ENCODE peak calls at places on chromosome 18, in five cellular contexts. O, Y, N, W and I are unnamed samples.

GRCh38 chr18:58186258-58186948 is 142.4 kb downstream of the NEDD4L start:
- DNase-seq in O (no peak), Y (no peak), N (peak; percentile 62), W (no peak), I (peak; percentile 80)

GRCh38 chr18:2111456-2111855 is 459.8 kb downstream of the METTL4 start:
- DNase-seq in O (no peak), Y (no peak), N (no peak), W (no peak), I (no peak)

GRCh38 chr18:63850010-63850409 is 37.5 kb upstream of the SERPINB2 start:
- DNase-seq in O (no peak), Y (no peak), N (peak; percentile 62), W (no peak), I (no peak)

GRCh38 chr18:38301621-38302020 is 736.0 kb upstream of the CELF4 start:
- DNase-seq in O (no peak), Y (no peak), N (no peak), W (no peak), I (no peak)

GRCh38 chr18:73144030-73144429 is 276.2 kb upstream of the NETO1 start:
- DNase-seq in O (no peak), Y (no peak), N (no peak), W (no peak), I (no peak)

GRCh38 chr18:79881695-79882094 is 69.8 kb downstream of the SLC66A2 start:
- DNase-seq in O (no peak), Y (no peak), N (no peak), W (peak; percentile 26), I (no peak)

GRCh38 chr18:1357724-1358123 is 453.1 kb downstream of the ADCYAP1 start:
- DNase-seq in O (no peak), Y (no peak), N (no peak), W (no peak), I (no peak)

GRCh38 chr18:48529796-48530195 is 9.0 kb upstream of the CTIF start:
- DNase-seq in O (no peak), Y (no peak), N (no peak), W (no peak), I (no peak)

GRCh38 chr18:68480196-68480595 is 234.7 kb downstream of the TMX3 start:
- DNase-seq in O (no peak), Y (no peak), N (no peak), W (no peak), I (no peak)

GRCh38 chr18:54209471-54210180 is 14.8 kb downstream of the MBD2 start:
- DNase-seq in O (no peak), Y (peak; percentile 61), N (no peak), W (no peak), I (no peak)

GRCh38 chr18:79227617-79228016 is 158.4 kb downstream of the ATP9B start:
- DNase-seq in O (no peak), Y (no peak), N (no peak), W (no peak), I (no peak)

GRCh38 chr18:69787825-69788547 is 159.7 kb downstream of the CD226 start:
- DNase-seq in O (no peak), Y (no peak), N (peak; percentile 10), W (no peak), I (peak; percentile 29)

GRCh38 chr18:49094136-49094535 is 143.4 kb upstream of the SMAD7 start:
- DNase-seq in O (no peak), Y (no peak), N (no peak), W (no peak), I (no peak)

GRCh38 chr18:48230459-48231113 is 178.6 kb downstream of the ZBTB7C start:
- DNase-seq in O (peak; percentile 75), Y (no peak), N (peak; percentile 66), W (no peak), I (peak; percentile 68)

GRCh38 chr18:36403896-36404824 is 106.6 kb downstream of the FHOD3 start:
- DNase-seq in O (no peak), Y (no peak), N (no peak), W (no peak), I (no peak)

GRCh38 chr18:48133675-48134251 is 203.3 kb upstream of the SMAD2 start:
- DNase-seq in O (peak; percentile 67), Y (no peak), N (no peak), W (no peak), I (no peak)

GRCh38 chr18:23838801-23839366 is 149.6 kb downstream of the LAMA3 start:
- DNase-seq in O (no peak), Y (no peak), N (no peak), W (no peak), I (no peak)

GRCh38 chr18:5963267-5963666 is 67.9 kb upstream of the TMEM200C start:
- DNase-seq in O (no peak), Y (no peak), N (no peak), W (no peak), I (peak; percentile 47)

GRCh38 chr18:56661414-56662101 is 10.4 kb downstream of the WDR7 start:
- DNase-seq in O (no peak), Y (no peak), N (no peak), W (no peak), I (no peak)

GRCh38 chr18:24910217-24910616 is 441.7 kb downstream of the ZNF521 start:
- DNase-seq in O (no peak), Y (no peak), N (no peak), W (no peak), I (no peak)

GRCh38 chr18:8439091-8439490 is 170.1 kb upstream of the RAB12 start:
- DNase-seq in O (no peak), Y (no peak), N (no peak), W (no peak), I (no peak)

GRCh38 chr18:58375051-58375450 is 253.8 kb downstream of the ALPK2 start:
- DNase-seq in O (no peak), Y (no peak), N (no peak), W (no peak), I (no peak)

GRCh38 chr18:13035249-13035914 is 44.2 kb downstream of the CEP192 start:
- DNase-seq in O (no peak), Y (no peak), N (no peak), W (no peak), I (no peak)

GRCh38 chr18:23593720-23594119 is 7.4 kb upstream of the NPC1 start:
- DNase-seq in O (no peak), Y (no peak), N (peak; percentile 72), W (no peak), I (no peak)

GRCh38 chr18:59690216-59691045 is 6.8 kb downstream of the CCBE1 start:
- DNase-seq in O (no peak), Y (no peak), N (no peak), W (no peak), I (no peak)

GRCh38 chr18:9860682-9861081 is 25.1 kb upstream of the TXNDC2 start:
- DNase-seq in O (no peak), Y (no peak), N (no peak), W (no peak), I (no peak)

GRCh38 chr18:31511098-31511497 is 13.1 kb downstream of the DSG2 start:
- DNase-seq in O (no peak), Y (no peak), N (no peak), W (no peak), I (no peak)

GRCh38 chr18:31509571-31509970 is 11.6 kb downstream of the DSG2 start:
- DNase-seq in O (no peak), Y (no peak), N (no peak), W (no peak), I (no peak)

GRCh38 chr18:31510319-31510718 is 12.3 kb downstream of the DSG2 start:
- DNase-seq in O (no peak), Y (no peak), N (no peak), W (no peak), I (no peak)

GRCh38 chr18:31513189-31513907 is 15.4 kb downstream of the DSG2 start:
- DNase-seq in O (no peak), Y (no peak), N (peak; percentile 67), W (no peak), I (no peak)

GRCh38 chr18:31512203-31512764 is 14.3 kb downstream of the DSG2 start:
- DNase-seq in O (peak; percentile 84), Y (no peak), N (peak; percentile 85), W (no peak), I (no peak)
- TF ChIP-seq EP300 in O (peak; percentile 76), Y (no peak), N (no peak), W (no peak), I (no peak)

GRCh38 chr18:62763101-62763521 is 47.8 kb downstream of the PHLPP1 start:
- DNase-seq in O (no peak), Y (no peak), N (no peak), W (no peak), I (no peak)
- H3K4me1 ChIP-seq in O (no peaks in the 10 kb centered on the region), Y (peaks cover 4% of the 10 kb centered on the region), N (peaks cover 56% of the 10 kb centered on the region), W (peaks cover 18% of the 10 kb centered on the region), I (peaks cover 12% of the 10 kb centered on the region)

DNA sequence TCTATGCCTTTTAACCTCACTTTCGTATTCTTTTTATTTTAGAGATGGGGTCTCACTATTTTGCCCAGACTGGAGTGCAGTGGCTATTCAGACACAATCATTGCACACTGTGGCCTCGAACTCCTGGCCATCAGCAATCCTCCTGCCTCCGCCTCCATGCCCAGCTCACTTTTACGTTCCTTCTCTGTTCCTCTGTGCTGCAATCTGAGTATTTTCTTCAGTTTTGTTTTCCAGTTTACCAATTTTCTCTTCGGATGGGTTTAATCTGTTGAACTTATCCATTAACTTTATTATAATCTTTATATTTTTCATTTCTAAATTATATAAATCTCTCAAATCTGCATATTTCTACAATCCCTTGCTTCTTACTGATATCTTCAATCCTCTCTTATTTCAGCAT is 38.6 kb downstream of the SIGLEC15 start:
- DNase-seq in O (no peak), Y (no peak), N (no peak), W (no peak), I (no peak)
- TF ChIP-seq CTCF in O (no peak), Y (no peak), N (no peak), W (no peak), I (no peak)

DNA sequence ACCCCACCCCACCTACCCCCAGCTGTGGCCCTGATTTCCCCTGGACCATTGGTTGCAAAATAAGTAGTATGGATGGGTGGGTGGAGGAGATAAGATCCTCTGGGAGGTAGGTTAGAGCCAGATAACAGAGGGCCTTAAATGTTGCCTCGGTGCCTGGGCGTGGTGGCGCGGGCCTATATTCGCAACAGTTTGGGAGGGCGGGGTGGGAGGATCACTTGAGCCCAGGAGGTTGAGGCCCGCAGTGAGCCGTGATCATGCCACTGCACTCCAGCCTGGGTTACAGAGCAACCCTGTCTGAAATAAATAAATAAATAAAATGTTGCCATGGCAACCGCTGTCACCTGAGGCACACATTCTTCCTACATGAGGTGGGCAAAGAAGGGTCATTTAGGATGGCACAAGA is 103.3 kb upstream of the GATA6 start:
- DNase-seq in O (no peak), Y (no peak), N (no peak), W (no peak), I (no peak)
- TF ChIP-seq EP300 in O (no peak), Y (no peak), N (no peak), W (no peak), I (no peak)

GRCh38 chr18:62842898-62843297 is 127.6 kb downstream of the PHLPP1 start:
- DNase-seq in O (no peak), Y (no peak), N (no peak), W (no peak), I (no peak)
- H3K4me1 ChIP-seq in O (peaks cover 3% of the 10 kb centered on the region), Y (peaks cover 29% of the 10 kb centered on the region), N (peaks cover 34% of the 10 kb centered on the region), W (no peaks in the 10 kb centered on the region), I (no peaks in the 10 kb centered on the region)